ENCODE peak calls at places on chromosome 3, in six cellular contexts. X is fibroblast of pulmonary artery, O is heart left ventricle, K is BJ, N is vagina, W is dorsolateral prefrontal cortex. Z is an unnamed sample.

GRCh38 chr3:169268942-169269460 is 394.5 kb downstream of the MECOM start:
- DNase-seq in K (no peak), O (no peak), N (no peak), W (no peak), X (no peak), Z (no peak)

GRCh38 chr3:43584043-43584826 is 37.6 kb downstream of the ANO10 start:
- DNase-seq in W (no peak), K (no peak), O (no peak), N (no peak), X (no peak), Z (no peak)

GRCh38 chr3:166444756-166445155 is 607.5 kb upstream of the BCHE start:
- DNase-seq in W (no peak), O (no peak), N (no peak), X (no peak), K (no peak), Z (no peak)

GRCh38 chr3:118641608-118642007 is 393.0 kb downstream of the IGSF11 start:
- DNase-seq in K (no peak), X (no peak), O (no peak), N (no peak), W (peak; percentile 79), Z (no peak)

GRCh38 chr3:188234172-188234571 is 80.2 kb downstream of the LPP start:
- DNase-seq in O (no peak), W (no peak), K (no peak), N (no peak), X (no peak), Z (no peak)

GRCh38 chr3:70871909-70872656 is 559.6 kb upstream of the MDFIC2 start:
- DNase-seq in X (peak; percentile 98), K (peak; percentile 67), N (no peak), O (no peak), W (no peak), Z (no peak)

GRCh38 chr3:72490688-72491430 is 357.4 kb downstream of the SHQ1 start:
- DNase-seq in X (no peak), O (no peak), N (no peak), K (no peak), W (no peak), Z (no peak)

GRCh38 chr3:21889166-21889565 is 138.2 kb upstream of the ZNF385D start:
- DNase-seq in W (no peak), O (no peak), K (no peak), N (no peak), X (no peak), Z (no peak)

GRCh38 chr3:170301404-170301803 is 56.1 kb upstream of the SKIL start:
- DNase-seq in W (no peak), K (peak; percentile 28), X (peak; percentile 71), O (no peak), N (no peak), Z (no peak)

GRCh38 chr3:168336276-168336675 is 240.6 kb upstream of the GOLIM4 start:
- DNase-seq in K (no peak), W (no peak), X (peak; percentile 42), N (no peak), O (no peak), Z (no peak)

GRCh38 chr3:99716463-99716995 is 78.1 kb downstream of the COL8A1 start:
- DNase-seq in N (no peak), K (no peak), X (no peak), O (no peak), W (no peak), Z (no peak)

GRCh38 chr3:159045279-159045678 is 243.4 kb downstream of the MFSD1 start:
- DNase-seq in N (no peak), K (no peak), O (no peak), W (no peak), X (no peak), Z (no peak)

GRCh38 chr3:27134165-27134796 is 234.9 kb downstream of the NEK10 start:
- DNase-seq in N (no peak), K (peak; percentile 11), X (peak; percentile 79), W (peak; percentile 68), O (peak; percentile 62), Z (peak; percentile 20)

GRCh38 chr3:59052803-59053411 is 3.1 kb upstream of the CFAP20DC start:
- DNase-seq in K (no peak), N (no peak), W (no peak), X (peak; percentile 68), O (no peak), Z (no peak)

GRCh38 chr3:71652786-71653419 is 69.4 kb upstream of the FOXP1 start:
- DNase-seq in O (no peak), W (peak; percentile 54), N (no peak), K (no peak), X (peak; percentile 75), Z (peak; percentile 27)

GRCh38 chr3:171614318-171614967 is 154.2 kb upstream of the TNIK start:
- DNase-seq in O (peak; percentile 28), W (no peak), N (no peak), K (no peak), X (peak; percentile 58), Z (peak; percentile 11)

GRCh38 chr3:134366928-134367352 is 7.3 kb downstream of the AMOTL2 start:
- DNase-seq in N (no peak), O (peak; percentile 67), X (no peak), W (peak; percentile 93), K (no peak), Z (no peak)

GRCh38 chr3:42513521-42513920 is 11.1 kb downstream of the VIPR1 start:
- DNase-seq in K (no peak), N (no peak), W (no peak), X (no peak), O (no peak), Z (no peak)

GRCh38 chr3:46372492-46373359 is 2.0 kb downstream of the CCR5 start:
- DNase-seq in K (no peak), X (peak; percentile 27), N (no peak), W (no peak), O (no peak), Z (no peak)

GRCh38 chr3:196883361-196883760 is 15.6 kb downstream of the SENP5 start:
- DNase-seq in O (no peak), X (no peak), N (no peak), K (no peak), W (no peak), Z (no peak)

GRCh38 chr3:38960953-38961622 is 90.7 kb downstream of the SCN11A start:
- DNase-seq in W (no peak), N (no peak), X (peak; percentile 58), O (no peak), K (peak; percentile 6), Z (no peak)

DNA sequence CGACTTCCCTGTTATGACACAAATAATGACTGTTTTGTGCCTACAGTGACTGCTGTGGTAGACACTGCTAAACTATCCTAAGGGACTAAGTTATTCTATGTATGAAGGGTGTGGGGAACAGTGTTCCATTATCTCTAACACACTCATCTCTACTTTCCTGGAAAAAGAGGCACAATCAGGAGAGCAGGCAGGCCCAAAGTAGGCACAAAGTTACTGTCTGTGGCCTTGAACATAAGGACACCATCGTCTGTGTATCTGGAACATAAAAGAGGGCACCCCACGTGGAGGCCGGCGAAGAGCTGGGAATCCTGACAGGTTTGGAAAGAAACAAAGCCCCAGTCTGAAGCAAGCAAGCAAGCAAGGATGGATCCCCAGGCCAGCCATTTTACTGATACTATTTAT is 1.5 kb downstream of the ABCC5 start:
- DNase-seq in X (no peak), N (no peak), K (no peak), O (no peak), W (no peak), Z (no peak)
- H3K4me3 ChIP-seq in X (no peak overlapping the region), N (peak overlapping the region; percentile 97), K (no peak overlapping the region), O (no peak overlapping the region), W (peak overlapping the region; percentile 100), Z (peak overlapping the region; percentile 97)

GRCh38 chr3:113240841-113241240 is 29.5 kb downstream of the BOC start:
- DNase-seq in X (no peak), N (no peak), W (no peak), K (no peak), O (no peak), Z (no peak)

GRCh38 chr3:113243846-113244245 is 32.5 kb downstream of the BOC start:
- DNase-seq in K (no peak), W (no peak), O (no peak), X (no peak), N (no peak), Z (no peak)

GRCh38 chr3:113242091-113242581 is 30.8 kb downstream of the BOC start:
- DNase-seq in W (no peak), N (no peak), X (peak; percentile 49), O (no peak), K (peak; percentile 37), Z (no peak)

GRCh38 chr3:113243071-113243470 is 31.7 kb downstream of the BOC start:
- DNase-seq in K (no peak), X (no peak), W (no peak), O (no peak), N (no peak), Z (no peak)

GRCh38 chr3:113241292-113242033 is 30.1 kb downstream of the BOC start:
- DNase-seq in N (no peak), K (no peak), X (peak; percentile 22), O (no peak), W (no peak), Z (no peak)
- TF ChIP-seq CTCF in N (no peak), K (no peak), X (no peak), O (no peak), W (no peak), Z (no peak)

DNA sequence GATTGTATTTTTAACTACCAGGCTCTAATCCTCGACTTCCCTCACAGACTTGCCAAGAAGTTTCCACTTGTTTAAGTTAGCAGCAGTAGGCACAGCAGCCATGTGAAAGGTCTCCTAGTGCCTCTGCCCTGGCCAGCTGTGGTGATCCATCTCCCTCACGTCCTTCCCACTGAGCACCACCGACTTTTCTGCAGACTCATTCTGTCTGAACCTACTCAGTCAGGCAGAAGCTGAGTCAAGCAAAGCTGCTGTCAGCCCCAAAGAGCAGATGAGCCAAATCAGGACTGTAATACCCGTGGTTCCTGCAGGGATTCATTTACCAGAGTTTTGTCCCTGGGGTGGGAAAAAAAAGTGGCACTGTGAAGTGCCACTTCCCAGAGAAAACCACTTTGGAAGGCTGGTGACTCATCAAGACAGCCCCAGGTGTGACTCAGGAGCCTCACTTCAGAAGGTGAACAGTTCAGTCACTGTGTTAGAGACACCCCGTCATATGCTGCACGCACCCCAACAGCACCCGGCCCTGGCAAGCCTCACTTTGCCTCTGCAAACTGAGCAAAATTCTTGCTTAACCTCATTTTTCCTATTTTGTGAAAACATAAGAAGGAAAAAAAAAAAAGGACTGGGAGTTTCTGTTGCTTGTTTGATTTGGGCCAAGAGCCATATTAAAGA is 76.0 kb downstream of the WWTR1 start:
- DNase-seq in N (no peak), W (peak; percentile 63), O (peak; percentile 64), X (peak; percentile 75), K (peak; percentile 46), Z (peak; percentile 86)
- H3K4me3 ChIP-seq in N (no peak overlapping the region), W (no peak overlapping the region), O (no peak overlapping the region), X (no peak overlapping the region), K (no peak overlapping the region), Z (peak overlapping the region; percentile 4)

DNA sequence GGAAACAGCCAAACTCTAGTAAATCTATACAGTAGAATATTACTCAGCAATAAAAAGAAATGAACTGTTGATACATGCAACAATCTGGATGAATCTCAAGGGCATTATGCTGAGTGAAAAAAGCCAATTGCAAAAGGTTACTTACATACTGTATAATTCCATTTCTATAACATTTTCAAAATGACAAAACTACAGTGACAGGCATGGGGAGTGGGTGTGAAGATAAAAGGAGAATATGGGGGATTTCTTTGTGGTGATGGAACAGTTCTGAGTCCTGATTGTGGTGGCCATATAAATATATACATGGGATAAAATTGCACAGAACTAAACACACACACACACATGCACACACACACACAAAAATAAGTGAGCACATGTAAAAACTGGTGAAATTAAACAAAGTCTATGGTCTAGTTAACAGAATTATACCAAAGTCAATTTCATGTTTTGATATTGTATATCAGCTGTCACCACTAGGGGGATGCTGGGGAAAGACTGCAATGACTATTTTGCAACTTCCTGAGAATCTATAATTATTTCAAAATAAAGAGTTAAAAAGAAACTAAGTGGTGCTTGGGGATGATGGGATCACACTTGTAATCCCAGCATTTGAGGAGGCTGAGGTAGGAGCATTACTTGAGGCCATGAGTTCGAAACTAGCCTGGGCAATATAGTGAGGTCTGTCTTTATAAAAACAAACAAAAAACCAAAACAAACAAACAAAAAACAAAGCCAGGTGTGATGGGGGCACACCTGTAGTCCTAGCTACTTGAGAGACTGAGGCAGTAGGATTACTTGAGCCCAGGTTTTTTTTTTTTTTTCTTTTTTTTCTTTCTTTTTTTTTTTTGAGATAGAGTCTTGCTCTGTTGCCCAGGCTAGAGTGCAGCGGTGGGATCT is 66.0 kb downstream of the SPTSSB start:
- DNase-seq in O (no peak), W (no peak), X (peak; percentile 52), N (no peak), K (no peak), Z (no peak)
- TF ChIP-seq CTCF in O (peak; percentile 60), W (peak; percentile 41), X (peak; percentile 83), N (peak; percentile 29), K (peak; percentile 75), Z (peak; percentile 85)

Z was measured in retinal pigment epithelial cell.